ENCODE peak calls at places on chromosomes 11 and 22, in six cellular contexts. C is activated CD8-positive, alpha-beta memory T cell treated with anti-CD3 and anti-CD28 coated beads for 1 hour; T is non-pigmented ciliary epithelial cell; Q is H1; X is kidney tubule cell; W is NCI-H748 treated with DMSO at 0.1 percent for 48 hours. U is an unnamed sample.
A peak's percentile ranks its signal among the peaks of the same experiment; 100 is the strongest.

GRCh38 chr11:66157182-66157864 is 87.3 kb downstream of the PACS1 start:
- DNase-seq in C (no peak), T (no peak), Q (no peak), X (peak; percentile 32), W (no peak), U (peak; percentile 29)

GRCh38 chr11:121035823-121036222 is 11.9 kb downstream of the TBCEL start:
- DNase-seq in C (no peak), T (no peak), Q (no peak), X (no peak), W (no peak), U (no peak)

GRCh38 chr11:94762208-94762607 is 5.9 kb upstream of the AMOTL1 start:
- DNase-seq in C (no peak), T (no peak), Q (no peak), X (peak; percentile 53), W (no peak), U (no peak)

GRCh38 chr11:103327721-103328120 is 218.5 kb downstream of the DYNC2H1 start:
- DNase-seq in C (no peak), T (no peak), Q (no peak), X (no peak), W (no peak), U (no peak)

GRCh38 chr11:95795627-95796308 is 5.5 kb downstream of the CEP57 start:
- DNase-seq in C (no peak), T (no peak), Q (no peak), X (no peak), W (peak; percentile 21), U (no peak)

GRCh38 chr11:32772731-32773130 is 21.7 kb downstream of the CCDC73 start:
- DNase-seq in C (no peak), T (no peak), Q (no peak), X (no peak), W (no peak), U (no peak)

GRCh38 chr11:62133328-62134065 is 9.7 kb downstream of the INCENP start:
- DNase-seq in C (no peak), T (no peak), Q (no peak), X (no peak), W (no peak), U (no peak)

GRCh38 chr11:61477734-61478148 is 30.8 kb upstream of the LRRC10B start:
- DNase-seq in C (peak; percentile 33), T (no peak), Q (peak; percentile 47), X (peak; percentile 22), W (no peak), U (peak; percentile 46)

GRCh38 chr11:28798286-28798685 is 690.1 kb downstream of the METTL15 start:
- DNase-seq in C (no peak), T (no peak), Q (no peak), X (no peak), W (no peak), U (no peak)

GRCh38 chr22:19943665-19944026 is 2.0 kb upstream of the TXNRD2 start:
- DNase-seq in C (no peak), T (peak; percentile 61), Q (no peak), X (peak; percentile 88), W (no peak), U (no peak)

GRCh38 chr11:405976-406795 is 8.6 kb downstream of the SIGIRR start:
- DNase-seq in C (no peak), T (no peak), Q (no peak), X (no peak), W (no peak), U (no peak)

GRCh38 chr11:66069715-66070603 is at the start of gene PACS1:
- DNase-seq in C (peak; percentile 65), T (no peak), Q (peak; percentile 34), X (peak; percentile 81), W (no peak), U (peak; percentile 88)

GRCh38 chr11:107591098-107591445 is at the start of gene ELMOD1:
- DNase-seq in C (no peak), T (no peak), Q (no peak), X (peak; percentile 58), W (no peak), U (peak; percentile 22)

GRCh38 chr11:77379253-77379652 is 77.8 kb upstream of the GDPD4 start:
- DNase-seq in C (no peak), T (no peak), Q (no peak), X (no peak), W (no peak), U (no peak)

GRCh38 chr11:68148071-68148805 is 27.1 kb upstream of the CHKA start:
- DNase-seq in C (no peak), T (no peak), Q (no peak), X (no peak), W (no peak), U (no peak)

GRCh38 chr11:83161610-83162199 is 4.8 kb downstream of the PCF11 start:
- DNase-seq in C (no peak), T (no peak), Q (no peak), X (no peak), W (no peak), U (no peak)

GRCh38 chr22:27801616-27802388 is at the start of gene MN1:
- DNase-seq in C (peak; percentile 39), T (no peak), Q (no peak), X (peak; percentile 35), W (no peak), U (no peak)

GRCh38 chr11:62409831-62410230 is 9.0 kb upstream of the SCGB1A1 start:
- DNase-seq in C (no peak), T (no peak), Q (no peak), X (no peak), W (no peak), U (no peak)

GRCh38 chr11:27991731-27992130 is 116.2 kb downstream of the KIF18A start:
- DNase-seq in C (no peak), T (no peak), Q (no peak), X (no peak), W (no peak), U (no peak)

GRCh38 chr22:48806227-48806781 is 1021.4 kb downstream of the BRD1 start:
- DNase-seq in C (no peak), T (no peak), Q (no peak), X (no peak), W (no peak), U (no peak)

GRCh38 chr11:11010624-11011127 is 152.8 kb upstream of the ZBED5 start:
- DNase-seq in C (no peak), T (no peak), Q (no peak), X (peak; percentile 63), W (no peak), U (no peak)

GRCh38 chr11:134756811-134757540 is 344.9 kb upstream of the B3GAT1 start:
- DNase-seq in C (no peak), T (no peak), Q (no peak), X (no peak), W (no peak), U (no peak)

GRCh38 chr11:118886681-118887111 is 3.0 kb downstream of the CXCR5 start:
- DNase-seq in C (no peak), T (no peak), Q (no peak), X (no peak), W (no peak), U (peak; percentile 59)

GRCh38 chr22:30457964-30458363 is 13.9 kb downstream of the SEC14L3 start:
- DNase-seq in C (no peak), T (no peak), Q (no peak), X (peak; percentile 6), W (no peak), U (no peak)

GRCh38 chr11:2271077-2271326 is 614 bp upstream of the ASCL2 start:
- DNase-seq in C (peak; percentile 24), T (no peak), Q (no peak), X (no peak), W (no peak), U (no peak)

GRCh38 chr11:8652140-8652539 is 30.3 kb downstream of the TRIM66 start:
- DNase-seq in C (no peak), T (peak; percentile 73), Q (no peak), X (peak; percentile 96), W (no peak), U (no peak)

U was measured in RPMI8226.